ENCODE peak calls at places on chromosomes 5 and 9, in four cellular contexts. D is head of caudate nucleus, P is IMR-90, B is anterior cingulate cortex. U is an unnamed sample.

GRCh38 chr5:163504091-163504931 is 1.1 kb upstream of the MAT2B start:
- DNase-seq in D (peak), P (peak), B (no peak), U (peak)

GRCh38 chr9:109894921-109895758 is 115.1 kb downstream of the PALM2AKAP2 start:
- DNase-seq in D (no peak), P (peak), B (no peak), U (no peak)

GRCh38 chr5:65883461-65883860 is 42.9 kb upstream of the ERBIN start:
- DNase-seq in D (no peak), P (no peak), B (no peak), U (no peak)

GRCh38 chr5:121285861-121286527 is 565.7 kb upstream of the FTMT start:
- DNase-seq in D (no peak), P (peak), B (no peak), U (no peak)

GRCh38 chr5:1083823-1084605 is 27.8 kb downstream of the SLC12A7 start:
- DNase-seq in D (no peak), P (no peak), B (no peak), U (no peak)

GRCh38 chr9:2722715-2723114 is 5.4 kb downstream of the KCNV2 start:
- DNase-seq in D (no peak), P (peak), B (no peak), U (no peak)

GRCh38 chr5:170273968-170274710 is 23.4 kb downstream of the LCP2 start:
- DNase-seq in D (no peak), P (no peak), B (no peak), U (peak)

GRCh38 chr5:54520438-54520846 is 2.9 kb downstream of the SNX18 start:
- DNase-seq in D (no peak), P (peak), B (no peak), U (no peak)

GRCh38 chr9:120735415-120736126 is 21.3 kb upstream of the MEGF9 start:
- DNase-seq in D (no peak), P (peak), B (no peak), U (no peak)

GRCh38 chr9:95641591-95641990 is 124.8 kb upstream of the PTCH1 start:
- DNase-seq in D (no peak), P (no peak), B (no peak), U (no peak)

GRCh38 chr5:42591026-42591425 is 165.6 kb upstream of the CCDC152 start:
- DNase-seq in D (no peak), P (no peak), B (no peak), U (no peak)

GRCh38 chr9:130862217-130862616 is 27.2 kb downstream of the ABL1 start:
- DNase-seq in D (no peak), P (no peak), B (no peak), U (no peak)

GRCh38 chr5:169020102-169020501 is 280.8 kb downstream of the SLIT3 start:
- DNase-seq in D (no peak), P (no peak), B (no peak), U (no peak)

GRCh38 chr5:124743534-124744169 is 2.8 kb downstream of the ZNF608 start:
- DNase-seq in D (no peak), P (no peak), B (no peak), U (no peak)

GRCh38 chr9:99241106-99241505 is 19.0 kb downstream of the SEC61B start:
- DNase-seq in D (no peak), P (no peak), B (no peak), U (no peak)

GRCh38 chr9:68895741-68896478 is 118.0 kb downstream of the PRKACG start:
- DNase-seq in D (no peak), P (no peak), B (no peak), U (no peak)

GRCh38 chr9:133359420-133360175 is 3.2 kb downstream of the SURF2 start:
- DNase-seq in D (no peak), P (no peak), B (no peak), U (no peak)

GRCh38 chr9:131734165-131734610 is 5.7 kb downstream of the RAPGEF1 start:
- DNase-seq in D (no peak), P (no peak), B (no peak), U (no peak)

GRCh38 chr5:16140944-16141343 is 38.6 kb downstream of the MARCHF11 start:
- DNase-seq in D (no peak), P (no peak), B (no peak), U (no peak)

GRCh38 chr9:5712651-5713360 is 83.9 kb downstream of the RIC1 start:
- DNase-seq in D (no peak), P (no peak), B (no peak), U (no peak)

GRCh38 chr9:34719021-34719768 is 9.3 kb upstream of the CCL21 start:
- DNase-seq in D (no peak), P (no peak), B (no peak), U (no peak)

GRCh38 chr9:127204771-127205470 is 59.7 kb upstream of the GARNL3 start:
- DNase-seq in D (peak), P (peak), B (no peak), U (no peak)

GRCh38 chr9:113219972-113220371 is 1.1 kb downstream of the FKBP15 start:
- DNase-seq in D (no peak), P (peak), B (no peak), U (no peak)

GRCh38 chr9:70601000-70601929 is 186.8 kb upstream of the KLF9 start:
- DNase-seq in D (peak), P (peak), B (peak), U (peak)

GRCh38 chr5:14267166-14267838 is 124.2 kb downstream of the TRIO start:
- DNase-seq in D (no peak), P (no peak), B (no peak), U (no peak)

GRCh38 chr5:95669540-95669939 is 13.3 kb downstream of the SPATA9 start:
- DNase-seq in D (peak), P (peak), B (peak), U (peak)

GRCh38 chr5:132525299-132525724 is 18.0 kb downstream of the IL5 start:
- DNase-seq in D (no peak), P (no peak), B (no peak), U (no peak)

GRCh38 chr9:100466828-100467220 is 6.1 kb upstream of the TMEFF1 start:
- DNase-seq in D (no peak), P (no peak), B (no peak), U (no peak)

GRCh38 chr9:114551750-114552685 is 35.6 kb upstream of the ATP6V1G1 start:
- DNase-seq in D (no peak), P (peak), B (no peak), U (no peak)

GRCh38 chr5:27911216-27911615 is 872.8 kb upstream of the CDH9 start:
- DNase-seq in D (no peak), P (no peak), B (no peak), U (no peak)

GRCh38 chr5:150320048-150320555 is 17.4 kb upstream of the ARSI start:
- DNase-seq in D (peak), P (peak), B (peak), U (peak)

GRCh38 chr9:116234091-116234490 is 80.5 kb downstream of the PAPPA start:
- DNase-seq in D (no peak), P (peak), B (no peak), U (no peak)

U was measured in dorsolateral prefrontal cortex.